ENCODE peak calls at places on chromosomes 5 and 9, in five cellular contexts. One of them, this sample, is unnamed.

GRCh38 chr5:53114988-53115387 is 5.4 kb upstream of the MOCS2 start:
- DNase-seq in bronchial epithelial cell: peak
- DNase-seq in A549: no peak
- DNase-seq in GM12865: no peak
- DNase-seq in cardiac fibroblast: peak
- DNase-seq in this sample: peak

GRCh38 chr5:147393866-147394265 is 116.0 kb downstream of the DPYSL3 start:
- DNase-seq in A549: no peak
- DNase-seq in cardiac fibroblast: no peak
- DNase-seq in GM12865: no peak
- DNase-seq in bronchial epithelial cell: no peak
- DNase-seq in this sample: no peak

GRCh38 chr5:6819521-6819920 is 106.3 kb downstream of the TENT4A start:
- DNase-seq in GM12865: no peak
- DNase-seq in cardiac fibroblast: no peak
- DNase-seq in A549: no peak
- DNase-seq in bronchial epithelial cell: no peak
- DNase-seq in this sample: no peak

GRCh38 chr5:75152861-75153260 is 83.8 kb downstream of the ANKRD31 start:
- DNase-seq in A549: no peak
- DNase-seq in cardiac fibroblast: no peak
- DNase-seq in bronchial epithelial cell: peak
- DNase-seq in GM12865: no peak
- DNase-seq in this sample: no peak

GRCh38 chr9:113477661-113478060 is 14.1 kb downstream of the RGS3 start:
- DNase-seq in cardiac fibroblast: no peak
- DNase-seq in GM12865: no peak
- DNase-seq in A549: no peak
- DNase-seq in bronchial epithelial cell: no peak
- DNase-seq in this sample: no peak

GRCh38 chr9:96719538-96720315 is 58.2 kb downstream of the ZNF510 start:
- DNase-seq in A549: no peak
- DNase-seq in bronchial epithelial cell: peak
- DNase-seq in cardiac fibroblast: no peak
- DNase-seq in GM12865: no peak
- DNase-seq in this sample: peak

GRCh38 chr5:51376504-51376903 is 6.7 kb upstream of the ISL1 start:
- DNase-seq in GM12865: no peak
- DNase-seq in A549: no peak
- DNase-seq in bronchial epithelial cell: no peak
- DNase-seq in cardiac fibroblast: no peak
- DNase-seq in this sample: no peak

GRCh38 chr5:158616707-158617106 is 483.0 kb downstream of the EBF1 start:
- DNase-seq in cardiac fibroblast: no peak
- DNase-seq in GM12865: no peak
- DNase-seq in A549: no peak
- DNase-seq in bronchial epithelial cell: no peak
- DNase-seq in this sample: no peak

GRCh38 chr9:131138676-131139075 is 13.3 kb downstream of the NUP214 start:
- DNase-seq in cardiac fibroblast: no peak
- DNase-seq in bronchial epithelial cell: no peak
- DNase-seq in A549: no peak
- DNase-seq in GM12865: no peak
- DNase-seq in this sample: no peak

GRCh38 chr5:79835220-79835714 is 145.6 kb downstream of the CMYA5 start:
- DNase-seq in cardiac fibroblast: no peak
- DNase-seq in GM12865: no peak
- DNase-seq in A549: no peak
- DNase-seq in bronchial epithelial cell: no peak
- DNase-seq in this sample: no peak

GRCh38 chr9:2023532-2023931 is 8.4 kb downstream of the SMARCA2 start:
- DNase-seq in GM12865: no peak
- DNase-seq in bronchial epithelial cell: no peak
- DNase-seq in A549: no peak
- DNase-seq in cardiac fibroblast: no peak
- DNase-seq in this sample: no peak

GRCh38 chr5:151897017-151897552 is 27.6 kb downstream of the GLRA1 start:
- DNase-seq in cardiac fibroblast: no peak
- DNase-seq in A549: no peak
- DNase-seq in GM12865: no peak
- DNase-seq in bronchial epithelial cell: no peak
- DNase-seq in this sample: no peak

DNA sequence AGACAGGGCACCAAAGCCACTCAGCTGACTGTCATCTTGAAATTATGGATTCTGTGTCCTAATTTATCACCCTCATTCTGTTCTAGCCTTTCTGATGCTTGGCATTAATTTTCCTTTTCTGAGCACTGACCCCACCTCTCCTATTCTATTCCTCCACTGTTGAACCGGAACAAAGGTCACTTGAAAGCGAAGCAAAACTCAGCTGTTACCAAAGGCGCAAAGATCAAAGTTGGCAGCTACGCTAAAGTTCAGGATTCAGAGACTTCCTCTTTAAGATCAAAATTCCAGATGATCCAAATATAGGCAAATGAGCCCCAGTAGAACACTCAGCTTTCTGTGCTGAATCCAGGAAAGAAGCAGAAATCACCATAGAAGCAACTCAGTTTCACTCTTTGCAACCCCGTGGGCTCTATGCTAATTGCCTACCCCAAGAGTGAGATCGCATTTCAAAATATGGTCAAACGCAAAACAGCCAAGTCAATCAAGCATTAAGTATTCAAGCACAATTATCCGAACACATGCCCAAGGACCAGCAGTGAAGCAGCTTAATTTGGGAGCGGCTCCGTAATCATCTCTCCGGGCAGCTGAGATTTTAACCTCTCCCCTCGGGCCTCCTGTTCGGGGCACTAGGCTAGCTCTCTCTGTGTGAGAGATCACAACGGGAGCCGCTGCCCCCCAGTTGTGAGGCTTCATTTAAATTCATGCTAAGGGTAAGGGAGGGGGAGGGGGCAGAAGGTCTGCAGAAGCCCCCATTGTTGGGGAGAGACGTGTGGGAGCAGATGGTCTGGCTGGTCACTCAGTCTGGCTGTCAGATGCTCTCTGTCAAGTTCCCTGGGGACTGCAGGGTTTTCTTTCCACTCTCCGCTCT is 288.6 kb downstream of the ELAVL2 start:
- DNase-seq in bronchial epithelial cell: no peak
- DNase-seq in cardiac fibroblast: no peak
- DNase-seq in GM12865: no peak
- DNase-seq in A549: no peak
- DNase-seq in this sample: no peak
- H3K4me3 ChIP-seq in bronchial epithelial cell: no peak
- H3K4me3 ChIP-seq in cardiac fibroblast: no peak
- H3K4me3 ChIP-seq in GM12865: no peak
- H3K4me3 ChIP-seq in A549: no peak
- H3K4me3 ChIP-seq in this sample: no peak

GRCh38 chr9:16730162-16730561 is 140.3 kb downstream of the BNC2 start:
- DNase-seq in bronchial epithelial cell: no peak
- DNase-seq in cardiac fibroblast: no peak
- DNase-seq in GM12865: no peak
- DNase-seq in A549: no peak
- DNase-seq in this sample: no peak
- H3K4me3 ChIP-seq in bronchial epithelial cell: no peak
- H3K4me3 ChIP-seq in cardiac fibroblast: no peak
- H3K4me3 ChIP-seq in GM12865: no peak
- H3K4me3 ChIP-seq in A549: no peak
- H3K4me3 ChIP-seq in this sample: no peak

GRCh38 chr5:1315709-1316587 is 21.1 kb upstream of the TERT start:
- DNase-seq in bronchial epithelial cell: peak
- DNase-seq in A549: no peak
- DNase-seq in cardiac fibroblast: peak
- DNase-seq in GM12865: peak
- DNase-seq in this sample: peak
- H3K4me3 ChIP-seq in bronchial epithelial cell: peak
- H3K4me3 ChIP-seq in A549: no peak
- H3K4me3 ChIP-seq in cardiac fibroblast: no peak
- H3K4me3 ChIP-seq in GM12865: peak
- H3K4me3 ChIP-seq in this sample: peak

DNA sequence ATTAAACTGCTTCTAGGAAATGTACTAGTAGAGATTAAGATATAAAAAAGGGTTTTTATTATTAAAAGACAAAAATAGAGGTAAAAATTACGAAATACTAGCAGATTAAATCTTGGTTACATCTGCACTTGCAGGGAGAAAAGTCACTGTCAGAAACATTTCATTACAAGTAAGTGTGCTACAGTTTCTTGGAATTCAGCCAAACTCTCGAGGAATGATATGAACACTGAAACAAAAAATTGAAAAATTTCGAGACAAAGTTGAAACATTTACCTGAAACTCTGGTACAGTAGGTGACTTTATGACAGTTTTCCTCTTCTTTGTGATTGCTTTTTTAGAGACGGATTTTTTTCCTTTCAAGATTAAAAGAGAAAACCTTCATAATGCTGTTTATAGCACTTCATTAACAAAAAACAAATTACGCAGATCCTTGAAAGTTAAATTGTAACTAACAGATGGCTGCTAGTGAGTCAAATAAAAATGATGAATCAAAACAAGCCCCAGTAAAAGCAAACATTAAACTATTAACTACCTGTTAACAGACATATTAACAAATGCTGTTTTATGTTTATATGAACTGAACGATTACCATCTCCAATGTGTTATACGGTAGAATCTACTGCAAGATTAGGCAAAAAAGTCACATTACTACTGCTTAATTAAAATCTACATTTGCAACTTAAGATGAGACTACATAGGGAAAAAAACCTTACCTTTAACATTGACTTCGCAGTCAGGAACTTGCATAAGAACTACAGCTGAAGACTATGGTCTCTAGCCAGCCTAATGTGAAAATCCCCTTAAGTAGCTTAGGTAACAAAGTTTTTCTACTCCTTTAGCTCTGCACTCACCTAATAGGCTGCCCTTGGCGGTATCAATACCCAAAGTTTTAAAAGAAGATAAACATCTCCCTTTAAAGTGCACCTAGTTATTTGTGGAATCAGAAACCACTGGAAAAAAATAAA is 61.4 kb downstream of the RANBP6 start:
- DNase-seq in A549: no peak
- DNase-seq in bronchial epithelial cell: peak
- DNase-seq in cardiac fibroblast: peak
- DNase-seq in GM12865: no peak
- DNase-seq in this sample: no peak
- H3K4me3 ChIP-seq in A549: peak
- H3K4me3 ChIP-seq in bronchial epithelial cell: no peak
- H3K4me3 ChIP-seq in cardiac fibroblast: no peak
- H3K4me3 ChIP-seq in GM12865: no peak
- H3K4me3 ChIP-seq in this sample: no peak

GRCh38 chr9:129497064-129497836 is 123.7 kb downstream of the C9orf50 start:
- DNase-seq in GM12865: no peak
- DNase-seq in bronchial epithelial cell: no peak
- DNase-seq in A549: no peak
- DNase-seq in cardiac fibroblast: no peak
- DNase-seq in this sample: no peak
- H3K4me3 ChIP-seq in GM12865: no peak
- H3K4me3 ChIP-seq in bronchial epithelial cell: peak
- H3K4me3 ChIP-seq in A549: peak
- H3K4me3 ChIP-seq in cardiac fibroblast: peak
- H3K4me3 ChIP-seq in this sample: no peak

GRCh38 chr9:126472931-126473330 is 140.8 kb upstream of the LMX1B start:
- DNase-seq in A549: no peak
- DNase-seq in GM12865: no peak
- DNase-seq in cardiac fibroblast: no peak
- DNase-seq in bronchial epithelial cell: no peak
- DNase-seq in this sample: peak

GRCh38 chr9:126471084-126471611 is 142.6 kb upstream of the LMX1B start:
- DNase-seq in A549: no peak
- DNase-seq in GM12865: peak
- DNase-seq in cardiac fibroblast: peak
- DNase-seq in bronchial epithelial cell: no peak
- DNase-seq in this sample: peak

GRCh38 chr9:126474201-126474765 is 139.4 kb upstream of the LMX1B start:
- DNase-seq in cardiac fibroblast: peak
- DNase-seq in bronchial epithelial cell: peak
- DNase-seq in A549: peak
- DNase-seq in GM12865: no peak
- DNase-seq in this sample: no peak

GRCh38 chr9:126470251-126470993 is 143.3 kb upstream of the LMX1B start:
- DNase-seq in bronchial epithelial cell: no peak
- DNase-seq in GM12865: peak
- DNase-seq in cardiac fibroblast: no peak
- DNase-seq in A549: no peak
- DNase-seq in this sample: peak

DNA sequence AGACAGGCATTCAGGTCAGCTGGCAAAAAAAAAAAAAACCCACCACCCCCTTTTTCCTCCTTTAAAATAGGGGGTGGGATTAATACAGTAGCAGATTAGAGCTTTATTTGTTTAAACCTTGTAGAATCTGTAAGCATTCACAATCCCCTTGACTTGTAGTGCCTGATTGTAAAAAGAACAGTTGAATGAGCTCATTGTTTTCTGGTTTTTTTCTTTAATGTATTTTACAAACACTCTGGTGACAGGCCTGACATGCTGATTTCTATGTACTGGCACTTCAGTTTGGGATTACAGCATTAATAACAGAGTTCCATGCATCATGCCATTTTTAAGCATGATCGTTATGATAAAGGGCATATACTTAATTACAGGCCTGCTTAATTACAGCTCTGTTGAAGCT is 141.3 kb upstream of the LMX1B start:
- DNase-seq in A549: no peak
- DNase-seq in bronchial epithelial cell: no peak
- DNase-seq in cardiac fibroblast: no peak
- DNase-seq in GM12865: no peak
- DNase-seq in this sample: no peak
- H3K4me3 ChIP-seq in A549: no peak
- H3K4me3 ChIP-seq in bronchial epithelial cell: no peak
- H3K4me3 ChIP-seq in cardiac fibroblast: no peak
- H3K4me3 ChIP-seq in GM12865: no peak
- H3K4me3 ChIP-seq in this sample: no peak

GRCh38 chr9:76677481-76678055 is 86.7 kb upstream of the PCA3 start:
- DNase-seq in GM12865: no peak
- DNase-seq in A549: no peak
- DNase-seq in cardiac fibroblast: peak
- DNase-seq in bronchial epithelial cell: no peak
- DNase-seq in this sample: no peak
- H3K4me3 ChIP-seq in GM12865: no peak
- H3K4me3 ChIP-seq in A549: no peak
- H3K4me3 ChIP-seq in cardiac fibroblast: no peak
- H3K4me3 ChIP-seq in bronchial epithelial cell: no peak
- H3K4me3 ChIP-seq in this sample: no peak

DNA sequence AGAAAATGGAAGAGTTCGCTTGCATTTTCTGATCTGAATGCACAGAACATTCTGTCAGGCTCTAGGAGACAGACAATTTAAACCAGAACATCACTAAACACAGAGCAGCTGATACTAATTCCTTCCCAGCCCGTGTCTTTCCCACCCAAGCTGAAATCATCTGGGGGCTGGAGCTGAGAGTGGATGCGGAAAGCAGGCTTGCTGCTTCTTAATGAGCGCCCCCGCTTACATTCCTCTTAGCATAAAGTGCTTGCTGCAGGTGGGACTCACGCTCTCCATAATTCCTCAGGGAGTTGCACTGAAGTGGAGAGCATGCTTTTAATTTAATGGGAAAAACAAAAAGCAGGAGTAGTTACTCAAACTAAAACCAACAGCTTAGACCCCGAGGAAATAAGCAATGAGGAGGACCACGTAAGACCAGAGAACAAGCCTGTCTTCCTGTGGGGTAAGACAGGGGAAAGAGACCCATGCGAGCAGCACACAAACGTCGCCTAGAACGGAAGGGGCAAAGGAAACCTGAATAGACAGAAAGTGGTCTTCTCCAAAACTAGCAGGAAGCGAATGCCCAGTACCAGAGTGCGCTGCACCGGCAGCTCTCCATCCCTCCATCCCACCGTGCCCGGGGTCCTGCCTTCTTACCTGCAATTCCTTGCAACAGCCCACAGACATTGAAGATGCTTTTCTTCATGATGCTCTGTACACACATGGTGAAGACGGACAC is 139.3 kb downstream of the LHFPL2 start:
- DNase-seq in GM12865: no peak
- DNase-seq in cardiac fibroblast: no peak
- DNase-seq in A549: no peak
- DNase-seq in bronchial epithelial cell: no peak
- DNase-seq in this sample: no peak
- H3K4me3 ChIP-seq in GM12865: no peak
- H3K4me3 ChIP-seq in cardiac fibroblast: peak
- H3K4me3 ChIP-seq in A549: no peak
- H3K4me3 ChIP-seq in bronchial epithelial cell: no peak
- H3K4me3 ChIP-seq in this sample: no peak

This sample was measured in Jurkat, Clone E6-1.